ENCODE peak calls at places on chromosomes 16 and 17, in eight cellular contexts. R, B, Q, T, S, F, P and M are unnamed samples. For H3K9me3, the result is how much of the 10 kb centered on the place peaks cover.

GRCh38 chr17:52986056-52986662 is 827.6 kb upstream of the CA10 start:
- DNase-seq in R (no peak), B (no peak), Q (no peak), T (no peak), S (no peak), F (no peak), P (no peak), M (no peak)

GRCh38 chr17:35069311-35069710 is 5.8 kb upstream of the RFFL start:
- DNase-seq in R (no peak), B (no peak), Q (peak), T (no peak), S (no peak), F (no peak), P (no peak), M (no peak)

GRCh38 chr17:61334673-61335072 is 65.0 kb upstream of the TBX2 start:
- DNase-seq in R (no peak), B (no peak), Q (no peak), T (no peak), S (no peak), F (no peak), P (no peak), M (no peak)

GRCh38 chr16:57167951-57168350 is 17.9 kb downstream of the PSME3IP1 start:
- DNase-seq in R (peak), B (no peak), Q (peak), T (no peak), S (peak), F (no peak), P (peak), M (no peak)

GRCh38 chr17:49379926-49380325 is 17.9 kb upstream of the ZNF652 start:
- DNase-seq in R (no peak), B (no peak), Q (no peak), T (no peak), S (no peak), F (no peak), P (no peak), M (peak)

GRCh38 chr16:15576960-15577958 is 65.7 kb downstream of the MARF1 start:
- DNase-seq in R (no peak), B (no peak), Q (no peak), T (no peak), S (no peak), F (no peak), P (no peak), M (no peak)

GRCh38 chr17:31392856-31393748 is 1.6 kb downstream of the RAB11FIP4 start:
- DNase-seq in R (no peak), B (no peak), Q (no peak), T (no peak), S (no peak), F (no peak), P (no peak), M (no peak)

GRCh38 chr17:73642659-73643011 is 1.6 kb downstream of the SDK2 start:
- DNase-seq in R (no peak), B (no peak), Q (no peak), T (no peak), S (no peak), F (no peak), P (no peak), M (no peak)

GRCh38 chr17:3994221-3994576 is 30.0 kb upstream of the ATP2A3 start:
- DNase-seq in R (no peak), B (no peak), Q (no peak), T (no peak), S (no peak), F (no peak), P (no peak), M (no peak)

GRCh38 chr17:74922172-74922571 is 883 bp downstream of the USH1G start:
- DNase-seq in R (no peak), B (no peak), Q (no peak), T (no peak), S (no peak), F (no peak), P (no peak), M (no peak)

GRCh38 chr16:4346205-4346781 is 4.8 kb downstream of the PAM16 start:
- DNase-seq in R (no peak), B (no peak), Q (no peak), T (no peak), S (no peak), F (no peak), P (no peak), M (no peak)

GRCh38 chr16:88454315-88455057 is 1.4 kb downstream of the ZFPM1 start:
- DNase-seq in R (peak), B (no peak), Q (peak), T (no peak), S (peak), F (peak), P (no peak), M (no peak)

GRCh38 chr16:89899879-89900481 is 18.7 kb upstream of the MC1R start:
- DNase-seq in R (no peak), B (peak), Q (no peak), T (no peak), S (no peak), F (no peak), P (no peak), M (peak)

GRCh38 chr17:81412490-81413093 is 17.3 kb downstream of the BAHCC1 start:
- DNase-seq in R (peak), B (peak), Q (no peak), T (no peak), S (no peak), F (peak), P (no peak), M (no peak)

GRCh38 chr16:21950782-21951521 is 2.2 kb upstream of the UQCRC2 start:
- DNase-seq in R (peak), B (no peak), Q (peak), T (no peak), S (peak), F (peak), P (no peak), M (peak)

GRCh38 chr16:78727536-78727935 is 628.1 kb downstream of the WWOX start:
- DNase-seq in R (no peak), B (no peak), Q (no peak), T (no peak), S (no peak), F (no peak), P (no peak), M (no peak)

GRCh38 chr16:8632675-8633182 is 11.2 kb downstream of the METTL22 start:
- DNase-seq in R (no peak), B (peak), Q (no peak), T (peak), S (no peak), F (peak), P (no peak), M (no peak)

GRCh38 chr17:66459811-66460270 is 157.4 kb downstream of the PRKCA start:
- DNase-seq in R (no peak), B (no peak), Q (peak), T (peak), S (no peak), F (peak), P (peak), M (peak)

GRCh38 chr17:78441271-78441986 is 63.0 kb downstream of the PGS1 start:
- DNase-seq in R (no peak), B (no peak), Q (no peak), T (no peak), S (no peak), F (no peak), P (no peak), M (no peak)

GRCh38 chr17:39632153-39632941 is 4.6 kb upstream of the STARD3 start:
- DNase-seq in R (no peak), B (no peak), Q (no peak), T (no peak), S (no peak), F (peak), P (no peak), M (no peak)

GRCh38 chr17:5282639-5283217 is 644 bp downstream of the RABEP1 start:
- DNase-seq in R (peak), B (no peak), Q (no peak), T (peak), S (peak), F (peak), P (no peak), M (peak)

GRCh38 chr16:66275795-66276428 is 90.6 kb upstream of the CDH5 start:
- DNase-seq in R (no peak), B (no peak), Q (peak), T (no peak), S (peak), F (peak), P (no peak), M (peak)
- H3K9me3 ChIP-seq in R (under half), B (under half), Q (under half), T (under half), S (under half), F (under half), P (under half), M (under half)

GRCh38 chr16:69745232-69745612 is 9.5 kb downstream of the NOB1 start:
- DNase-seq in R (no peak), B (no peak), Q (no peak), T (no peak), S (no peak), F (no peak), P (no peak), M (no peak)

GRCh38 chr16:69745959-69746358 is 8.8 kb downstream of the NOB1 start:
- DNase-seq in R (no peak), B (no peak), Q (no peak), T (no peak), S (no peak), F (no peak), P (no peak), M (no peak)

GRCh38 chr16:69741951-69742904 is 12.5 kb downstream of the NOB1 start:
- DNase-seq in R (no peak), B (peak), Q (peak), T (peak), S (peak), F (peak), P (no peak), M (no peak)

GRCh38 chr16:69747115-69747514 is 7.6 kb downstream of the NOB1 start:
- DNase-seq in R (no peak), B (no peak), Q (no peak), T (no peak), S (no peak), F (no peak), P (no peak), M (no peak)

GRCh38 chr16:69744363-69745231 is 10.1 kb downstream of the NOB1 start:
- DNase-seq in R (no peak), B (no peak), Q (no peak), T (no peak), S (no peak), F (no peak), P (no peak), M (no peak)
- H3K9me3 ChIP-seq in R (under half), B (under half), Q (under half), T (under half), S (under half), F (under half), P (under half), M (under half)

GRCh38 chr16:35585411-35585810 is 2126.0 kb downstream of the TP53TG3F start:
- DNase-seq in R (no peak), B (no peak), Q (no peak), T (no peak), S (no peak), F (no peak), P (no peak), M (no peak)
- H3K9me3 ChIP-seq in R (under half), B (under half), Q (under half), T (under half), S (under half), F (under half), P (under half), M (under half)

GRCh38 chr16:86926695-86927094 is 348.3 kb downstream of the FOXL1 start:
- DNase-seq in R (no peak), B (no peak), Q (no peak), T (no peak), S (no peak), F (no peak), P (no peak), M (no peak)
- H3K9me3 ChIP-seq in R (under half), B (under half), Q (under half), T (under half), S (under half), F (under half), P (under half), M (under half)

GRCh38 chr16:35523991-35524390 is 2064.6 kb downstream of the TP53TG3F start:
- DNase-seq in R (no peak), B (no peak), Q (no peak), T (no peak), S (no peak), F (no peak), P (no peak), M (no peak)
- H3K9me3 ChIP-seq in R (under half), B (under half), Q (under half), T (under half), S (under half), F (under half), P (under half), M (under half)

DNA sequence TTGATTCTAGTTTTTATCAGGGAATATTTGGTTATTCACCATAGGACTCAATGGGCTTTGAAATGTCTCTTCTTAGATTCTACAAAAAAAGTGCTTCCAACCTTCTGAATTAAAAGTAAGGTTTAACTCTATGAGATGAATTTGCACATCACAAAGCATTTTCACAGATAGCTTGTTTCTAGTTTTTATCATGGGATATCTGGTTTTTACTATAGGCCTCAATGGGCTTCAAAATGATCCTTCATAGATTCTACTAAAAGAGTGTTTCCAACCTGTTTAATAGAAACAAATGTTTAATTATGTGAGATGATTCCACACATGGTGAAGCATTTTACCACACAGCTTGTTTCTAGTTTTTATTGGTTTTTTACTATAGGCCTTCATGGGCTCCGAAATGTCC is 560.7 kb downstream of the KCNJ18 start:
- DNase-seq in R (no peak), B (no peak), Q (no peak), T (no peak), S (no peak), F (no peak), P (no peak), M (no peak)
- H3K9me3 ChIP-seq in R (under half), B (under half), Q (under half), T (under half), S (under half), F (under half), P (under half), M (under half)

DNA sequence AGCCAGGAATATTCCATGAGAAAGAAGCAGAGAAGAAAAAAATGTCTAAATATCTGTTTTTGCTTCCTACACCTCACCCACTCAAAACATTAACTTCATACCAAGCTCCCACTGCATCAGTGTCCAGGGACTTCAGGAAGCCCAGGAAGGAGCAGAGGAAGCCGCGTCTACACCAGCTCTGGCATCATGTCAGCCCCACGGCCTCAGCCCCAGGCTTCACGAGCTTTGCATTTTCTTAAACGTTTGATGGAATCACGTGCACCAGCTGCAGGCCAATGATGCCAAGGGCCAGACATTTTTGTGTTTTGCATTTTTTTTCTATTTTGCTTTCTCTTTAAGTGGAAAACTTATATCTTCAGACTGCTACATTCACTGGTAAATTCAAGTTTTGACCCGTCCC is 48.6 kb downstream of the CDRT4 start:
- DNase-seq in R (no peak), B (no peak), Q (no peak), T (no peak), S (no peak), F (no peak), P (no peak), M (no peak)
- H3K9me3 ChIP-seq in R (under half), B (under half), Q (under half), T (under half), S (under half), F (under half), P (under half), M (under half)

DNA sequence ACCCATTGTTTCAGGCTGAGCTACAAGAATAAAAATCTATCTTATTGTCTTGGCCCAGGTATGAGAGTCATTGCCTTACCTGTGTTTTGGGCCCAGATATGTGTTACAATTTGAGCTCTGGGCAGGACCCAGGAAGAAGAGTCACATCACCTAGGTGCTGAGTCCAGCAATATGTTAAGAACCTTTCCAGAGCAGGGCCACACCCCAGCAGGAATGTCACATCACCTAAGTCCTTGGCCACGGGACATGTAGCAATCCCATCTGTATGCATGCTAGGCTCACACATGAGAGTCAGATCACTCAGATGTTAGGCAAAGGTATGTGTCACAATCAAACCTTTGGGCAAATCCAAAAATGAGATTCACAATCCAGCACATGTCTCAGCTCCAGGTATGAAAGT is 2103.5 kb downstream of the TP53TG3F start:
- DNase-seq in R (no peak), B (no peak), Q (no peak), T (no peak), S (no peak), F (no peak), P (no peak), M (no peak)
- H3K9me3 ChIP-seq in R (under half), B (under half), Q (under half), T (under half), S (under half), F (under half), P (under half), M (under half)

GRCh38 chr17:11979795-11980194 is 17.5 kb downstream of the ZNF18 start:
- DNase-seq in R (no peak), B (no peak), Q (no peak), T (no peak), S (no peak), F (no peak), P (no peak), M (no peak)
- H3K9me3 ChIP-seq in R (under half), B (under half), Q (under half), T (under half), S (under half), F (under half), P (under half), M (under half)